ENCODE peak calls at places on chromosomes 4 and X, in five cellular contexts. One of them, this sample, is unnamed.

GRCh38 chrX:1094934-1095333 is 117.5 kb downstream of the CRLF2 start:
- DNase-seq in prostate gland: no peak
- DNase-seq in ovary: no peak
- DNase-seq in IMR-90: no peak
- DNase-seq in A549: no peak
- DNase-seq in this sample: no peak

GRCh38 chrX:42396136-42396535 is 381.8 kb downstream of the PPP1R2C start:
- DNase-seq in A549: no peak
- DNase-seq in ovary: no peak
- DNase-seq in IMR-90: no peak
- DNase-seq in prostate gland: no peak
- DNase-seq in this sample: no peak

GRCh38 chr4:185932491-185932890 is 120.5 kb upstream of the SORBS2 start:
- DNase-seq in IMR-90: no peak
- DNase-seq in A549: no peak
- DNase-seq in ovary: no peak
- DNase-seq in prostate gland: no peak
- DNase-seq in this sample: no peak

GRCh38 chr4:153204247-153205027 is at the start of gene TRIM2:
- DNase-seq in ovary: peak; percentile 75
- DNase-seq in A549: no peak
- DNase-seq in prostate gland: peak; percentile 79
- DNase-seq in IMR-90: peak; percentile 78
- DNase-seq in this sample: no peak

GRCh38 chr4:122716825-122717448 is 15.6 kb upstream of the BBS12 start:
- DNase-seq in prostate gland: peak; percentile 52
- DNase-seq in IMR-90: peak; percentile 63
- DNase-seq in A549: peak; percentile 70
- DNase-seq in ovary: peak; percentile 44
- DNase-seq in this sample: peak; percentile 60

GRCh38 chr4:43066415-43066814 is 173.9 kb downstream of the GRXCR1 start:
- DNase-seq in IMR-90: no peak
- DNase-seq in prostate gland: no peak
- DNase-seq in A549: no peak
- DNase-seq in ovary: no peak
- DNase-seq in this sample: no peak

GRCh38 chr4:159237975-159238374 is 135.1 kb downstream of the RAPGEF2 start:
- DNase-seq in A549: no peak
- DNase-seq in ovary: no peak
- DNase-seq in IMR-90: no peak
- DNase-seq in prostate gland: no peak
- DNase-seq in this sample: no peak

GRCh38 chr4:4673070-4673469 is 131.2 kb upstream of the STX18 start:
- DNase-seq in A549: peak; percentile 60
- DNase-seq in ovary: no peak
- DNase-seq in prostate gland: no peak
- DNase-seq in IMR-90: no peak
- DNase-seq in this sample: peak; percentile 56

GRCh38 chr4:177222776-177223175 is 86.9 kb upstream of the NEIL3 start:
- DNase-seq in ovary: no peak
- DNase-seq in prostate gland: no peak
- DNase-seq in A549: no peak
- DNase-seq in IMR-90: no peak
- DNase-seq in this sample: no peak

GRCh38 chr4:94342713-94343112 is at the start of gene HPGDS:
- DNase-seq in A549: no peak
- DNase-seq in prostate gland: no peak
- DNase-seq in ovary: no peak
- DNase-seq in IMR-90: no peak
- DNase-seq in this sample: no peak

GRCh38 chrX:1673337-1673736 is 58.5 kb downstream of the ASMT start:
- DNase-seq in ovary: no peak
- DNase-seq in IMR-90: no peak
- DNase-seq in prostate gland: no peak
- DNase-seq in A549: peak; percentile 29
- DNase-seq in this sample: peak; percentile 49

GRCh38 chr4:151238477-151238876 is 38.5 kb upstream of the PRSS48 start:
- DNase-seq in ovary: no peak
- DNase-seq in A549: no peak
- DNase-seq in IMR-90: peak; percentile 6
- DNase-seq in prostate gland: no peak
- DNase-seq in this sample: no peak

GRCh38 chrX:47148946-47149345 is 3.9 kb downstream of the RBM10 start:
- DNase-seq in ovary: no peak
- DNase-seq in IMR-90: no peak
- DNase-seq in A549: no peak
- DNase-seq in prostate gland: no peak
- DNase-seq in this sample: no peak

GRCh38 chr4:57187241-57187640 is 77.1 kb upstream of the IGFBP7 start:
- DNase-seq in prostate gland: no peak
- DNase-seq in A549: no peak
- DNase-seq in IMR-90: no peak
- DNase-seq in ovary: no peak
- DNase-seq in this sample: no peak

DNA sequence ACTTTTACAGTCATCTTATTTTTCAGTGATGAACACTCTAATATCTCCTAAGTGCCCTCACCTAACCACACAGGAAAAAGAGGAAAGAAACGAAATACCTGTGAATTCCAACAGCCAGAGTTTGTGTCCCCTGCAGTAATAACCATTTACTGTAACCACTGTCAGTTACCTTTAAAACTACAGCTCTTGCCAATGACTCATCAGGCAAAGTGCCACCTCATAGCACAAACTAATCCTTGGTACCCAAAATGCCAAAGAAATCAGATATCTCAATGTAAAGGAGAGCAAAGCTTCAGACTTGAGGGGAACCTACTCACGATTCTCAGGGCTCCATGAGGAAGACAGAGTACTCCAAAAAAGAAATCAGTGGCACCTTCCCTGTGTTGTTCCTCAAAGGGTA is 146.5 kb downstream of the NDST3 start:
- DNase-seq in A549: no peak
- DNase-seq in prostate gland: no peak
- DNase-seq in IMR-90: peak; percentile 47
- DNase-seq in ovary: no peak
- DNase-seq in this sample: no peak
- TF ChIP-seq POLR2A in A549: no peak
- TF ChIP-seq POLR2A in prostate gland: no peak
- TF ChIP-seq POLR2A in IMR-90: no peak
- TF ChIP-seq POLR2A in ovary: no peak
- TF ChIP-seq POLR2A in this sample: no peak

GRCh38 chr4:184616633-184617471 is 32.4 kb downstream of the CASP3 start:
- DNase-seq in A549: no peak
- DNase-seq in prostate gland: no peak
- DNase-seq in IMR-90: no peak
- DNase-seq in ovary: no peak
- DNase-seq in this sample: no peak
- TF ChIP-seq POLR2A in A549: no peak
- TF ChIP-seq POLR2A in prostate gland: no peak
- TF ChIP-seq POLR2A in IMR-90: no peak
- TF ChIP-seq POLR2A in ovary: no peak
- TF ChIP-seq POLR2A in this sample: no peak

GRCh38 chr4:1448589-1449420 is 42.6 kb upstream of the NKX1-1 start:
- DNase-seq in ovary: no peak
- DNase-seq in prostate gland: no peak
- DNase-seq in A549: no peak
- DNase-seq in IMR-90: no peak
- DNase-seq in this sample: peak; percentile 2
- TF ChIP-seq POLR2A in ovary: no peak
- TF ChIP-seq POLR2A in prostate gland: no peak
- TF ChIP-seq POLR2A in A549: no peak
- TF ChIP-seq POLR2A in IMR-90: no peak
- TF ChIP-seq POLR2A in this sample: no peak

DNA sequence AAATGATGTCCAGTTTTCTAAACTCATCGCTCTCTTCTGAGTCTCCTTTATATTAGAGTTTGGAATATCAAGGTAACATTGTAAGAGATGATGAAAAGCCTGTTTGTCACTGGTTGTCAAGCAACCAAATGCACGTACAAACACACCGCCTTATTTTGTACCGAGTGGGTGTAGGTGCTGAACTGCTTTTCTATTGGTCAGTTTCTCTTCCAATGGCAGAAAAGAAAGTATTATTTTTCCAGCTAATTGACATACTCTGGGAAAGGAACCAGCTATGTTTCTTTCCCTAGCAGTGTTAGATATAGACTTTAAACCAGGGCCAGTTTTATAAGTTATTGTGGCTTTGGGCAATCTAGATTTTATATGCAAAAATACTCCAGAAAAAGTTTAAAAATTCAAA is 6.6 kb upstream of the PPM1K start:
- DNase-seq in IMR-90: peak; percentile 14
- DNase-seq in prostate gland: peak; percentile 64
- DNase-seq in A549: no peak
- DNase-seq in ovary: no peak
- DNase-seq in this sample: no peak
- TF ChIP-seq POLR2A in IMR-90: no peak
- TF ChIP-seq POLR2A in prostate gland: no peak
- TF ChIP-seq POLR2A in A549: no peak
- TF ChIP-seq POLR2A in ovary: peak; percentile 49
- TF ChIP-seq POLR2A in this sample: no peak

GRCh38 chr4:39410415-39410814 is 3.7 kb downstream of the KLB start:
- DNase-seq in prostate gland: no peak
- DNase-seq in A549: no peak
- DNase-seq in IMR-90: no peak
- DNase-seq in ovary: no peak
- DNase-seq in this sample: no peak

GRCh38 chr4:39407584-39407885 is 805 bp downstream of the KLB start:
- DNase-seq in ovary: no peak
- DNase-seq in prostate gland: no peak
- DNase-seq in IMR-90: no peak
- DNase-seq in A549: no peak
- DNase-seq in this sample: no peak

DNA sequence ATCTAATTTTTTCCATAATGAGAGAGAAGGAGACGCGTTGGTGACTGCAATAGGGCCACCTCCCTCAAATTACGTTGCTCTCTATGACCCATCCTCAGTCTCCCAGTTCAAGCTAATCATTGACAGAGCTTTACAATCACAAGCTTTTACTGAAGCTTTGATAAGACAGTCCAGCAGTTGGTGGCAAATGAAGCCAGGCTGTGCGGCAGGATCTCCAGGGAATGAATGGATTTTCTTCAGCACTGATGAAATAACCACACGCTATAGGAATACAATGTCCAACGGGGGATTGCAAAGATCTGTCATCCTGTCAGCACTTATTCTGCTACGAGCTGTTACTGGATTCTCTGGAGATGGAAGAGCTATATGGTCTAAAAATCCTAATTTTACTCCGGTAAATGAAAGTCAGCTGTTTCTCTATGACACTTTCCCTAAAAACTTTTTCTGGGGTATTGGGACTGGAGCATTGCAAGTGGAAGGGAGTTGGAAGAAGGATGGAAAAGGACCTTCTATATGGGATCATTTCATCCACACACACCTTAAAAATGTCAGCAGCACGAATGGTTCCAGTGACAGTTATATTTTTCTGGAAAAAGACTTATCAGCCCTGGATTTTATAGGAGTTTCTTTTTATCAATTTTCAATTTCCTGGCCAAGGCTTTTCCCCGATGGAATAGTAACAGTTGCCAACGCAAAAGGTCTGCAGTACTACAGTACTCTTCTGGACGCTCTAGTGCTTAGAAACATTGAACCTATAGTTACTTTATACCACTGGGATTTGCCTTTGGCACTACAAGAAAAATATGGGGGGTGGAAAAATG is at the start of gene KLB:
- DNase-seq in A549: peak; percentile 22
- DNase-seq in prostate gland: no peak
- DNase-seq in ovary: no peak
- DNase-seq in IMR-90: no peak
- DNase-seq in this sample: no peak
- TF ChIP-seq POLR2A in A549: no peak
- TF ChIP-seq POLR2A in prostate gland: no peak
- TF ChIP-seq POLR2A in ovary: no peak
- TF ChIP-seq POLR2A in IMR-90: no peak
- TF ChIP-seq POLR2A in this sample: no peak

GRCh38 chr4:118834960-118835895 is 698 bp downstream of the SEC24D start:
- DNase-seq in ovary: peak; percentile 55
- DNase-seq in IMR-90: peak; percentile 94
- DNase-seq in A549: peak; percentile 25
- DNase-seq in prostate gland: peak; percentile 67
- DNase-seq in this sample: peak; percentile 88
- TF ChIP-seq POLR2A in ovary: no peak
- TF ChIP-seq POLR2A in IMR-90: peak; percentile 88
- TF ChIP-seq POLR2A in A549: no peak
- TF ChIP-seq POLR2A in prostate gland: peak; percentile 56
- TF ChIP-seq POLR2A in this sample: no peak

GRCh38 chr4:81816362-81816761 is 344.7 kb upstream of the RASGEF1B start:
- DNase-seq in ovary: no peak
- DNase-seq in A549: no peak
- DNase-seq in prostate gland: no peak
- DNase-seq in IMR-90: no peak
- DNase-seq in this sample: no peak

GRCh38 chr4:81818385-81818784 is 346.7 kb upstream of the RASGEF1B start:
- DNase-seq in ovary: no peak
- DNase-seq in IMR-90: no peak
- DNase-seq in prostate gland: no peak
- DNase-seq in A549: no peak
- DNase-seq in this sample: no peak

GRCh38 chr4:81811562-81812293 is 340.0 kb upstream of the RASGEF1B start:
- DNase-seq in IMR-90: no peak
- DNase-seq in A549: no peak
- DNase-seq in ovary: no peak
- DNase-seq in prostate gland: no peak
- DNase-seq in this sample: no peak

DNA sequence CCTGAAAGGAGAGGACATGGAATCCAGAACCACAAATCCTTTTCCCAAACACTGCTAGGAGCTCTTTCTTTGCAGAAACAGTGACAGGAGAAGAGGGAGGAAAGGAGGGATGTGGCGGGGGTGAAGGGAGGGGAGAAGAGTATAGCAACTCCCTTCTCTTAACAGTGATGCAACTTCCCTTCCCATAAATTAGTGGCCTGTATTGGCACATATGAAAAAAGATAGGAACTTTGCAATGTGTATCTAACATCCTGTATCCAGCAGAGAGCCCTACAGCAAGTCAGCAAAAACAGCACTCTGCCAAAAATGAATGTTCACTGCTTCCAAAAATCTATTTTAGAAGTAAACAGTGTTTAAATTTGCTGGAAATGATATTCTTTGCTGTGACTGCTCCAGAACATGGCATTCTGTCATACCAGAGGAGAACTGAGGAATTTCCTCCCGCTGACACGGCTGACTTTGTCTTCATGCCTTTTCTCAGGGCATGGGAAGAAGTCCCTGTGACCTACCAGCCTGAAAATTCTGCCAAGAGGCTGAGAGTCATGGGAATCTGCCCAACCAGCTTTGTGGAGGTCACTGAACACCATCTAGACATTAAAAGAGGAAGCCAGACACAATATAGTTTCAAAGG is 343.3 kb upstream of the RASGEF1B start:
- DNase-seq in IMR-90: no peak
- DNase-seq in A549: no peak
- DNase-seq in ovary: no peak
- DNase-seq in prostate gland: no peak
- DNase-seq in this sample: peak; percentile 39
- TF ChIP-seq POLR2A in IMR-90: no peak
- TF ChIP-seq POLR2A in A549: no peak
- TF ChIP-seq POLR2A in ovary: no peak
- TF ChIP-seq POLR2A in prostate gland: no peak
- TF ChIP-seq POLR2A in this sample: no peak

This sample was measured in NB4.